ENCODE peak calls at places on chromosomes 16 and 17, in six cellular contexts. P, Q, L, G, F and Y are unnamed samples.

GRCh38 chr17:41773190-41773588 is 13.3 kb downstream of the JUP start:
- DNase-seq in P (peak), Q (no peak), L (peak), G (no peak), F (peak), Y (no peak)

GRCh38 chr16:48444574-48444973 is 59.4 kb upstream of the SIAH1 start:
- DNase-seq in P (no peak), Q (no peak), L (peak), G (no peak), F (no peak), Y (peak)

GRCh38 chr16:12899529-12900168 is 1.7 kb upstream of the SHISA9 start:
- DNase-seq in P (no peak), Q (no peak), L (no peak), G (no peak), F (no peak), Y (no peak)

GRCh38 chr16:73735018-73735417 is 561.6 kb upstream of the PSMD7 start:
- DNase-seq in P (no peak), Q (no peak), L (peak), G (no peak), F (no peak), Y (peak)

GRCh38 chr17:2179615-2180295 is 123.8 kb downstream of the SMG6 start:
- DNase-seq in P (peak), Q (peak), L (peak), G (peak), F (peak), Y (peak)

GRCh38 chr16:82609140-82609539 is 17.6 kb upstream of the CDH13 start:
- DNase-seq in P (no peak), Q (no peak), L (no peak), G (no peak), F (no peak), Y (no peak)

GRCh38 chr16:74297296-74297665 is 667 bp downstream of the PSMD7 start:
- DNase-seq in P (peak), Q (no peak), L (no peak), G (no peak), F (no peak), Y (no peak)

GRCh38 chr16:1428511-1428910 is 2.4 kb upstream of the PERCC1 start:
- DNase-seq in P (no peak), Q (no peak), L (no peak), G (no peak), F (no peak), Y (no peak)

GRCh38 chr17:27049104-27049784 is 244.7 kb upstream of the WSB1 start:
- DNase-seq in P (no peak), Q (no peak), L (no peak), G (no peak), F (no peak), Y (no peak)

GRCh38 chr16:714558-715447 is at the start of gene METRN:
- DNase-seq in P (peak), Q (peak), L (no peak), G (peak), F (peak), Y (peak)

GRCh38 chr17:77391668-77392375 is 251.1 kb downstream of the SEC14L1 start:
- DNase-seq in P (peak), Q (no peak), L (peak), G (no peak), F (peak), Y (peak)

GRCh38 chr17:68462381-68463210 is 5.3 kb upstream of the WIPI1 start:
- DNase-seq in P (peak), Q (peak), L (peak), G (peak), F (peak), Y (peak)

GRCh38 chr17:21196126-21196525 is 17.8 kb downstream of the TMEM11 start:
- DNase-seq in P (no peak), Q (no peak), L (no peak), G (no peak), F (no peak), Y (no peak)

GRCh38 chr16:55672471-55672870 is 16.7 kb downstream of the SLC6A2 start:
- DNase-seq in P (no peak), Q (no peak), L (no peak), G (no peak), F (no peak), Y (peak)